ENCODE peak calls at places on chromosomes 1 and 21, in nine cellular contexts. M is DMS79; L is stimulated activated CD4-positive, alpha-beta T cell treated with anti-CD3 and anti-CD28 coated beads, Interleukin-1b, Interleukin-23, amount 100 ng/mL, for 48 hours; I is NCI-H460; V is ACHN; T is GM12865; K is hypothalamus; F is testis; S is LoVo. Q is an unnamed sample.

GRCh38 chr1:243264718-243265117 is 8.9 kb downstream of the SDCCAG8 start:
- DNase-seq in M (no peak), L (no peak), I (no peak), V (no peak), T (peak), K (no peak), F (no peak), S (no peak), Q (no peak)

GRCh38 chr1:47738560-47739182 is 258.5 kb downstream of the TRABD2B start:
- DNase-seq in M (no peak), L (no peak), I (peak), V (peak), T (no peak), K (no peak), F (peak), S (peak), Q (peak)

GRCh38 chr1:231757101-231757404 is 130.5 kb downstream of the DISC1 start:
- DNase-seq in M (no peak), L (no peak), I (no peak), V (no peak), T (no peak), K (no peak), F (no peak), S (no peak), Q (no peak)

GRCh38 chr1:225422795-225423517 is 4.9 kb downstream of the LBR start:
- DNase-seq in M (no peak), L (no peak), I (no peak), V (no peak), T (no peak), K (no peak), F (no peak), S (no peak), Q (no peak)

GRCh38 chr1:53350853-53351767 is 23.2 kb upstream of the LRP8 start:
- DNase-seq in M (no peak), L (no peak), I (no peak), V (no peak), T (no peak), K (no peak), F (no peak), S (no peak), Q (peak)

GRCh38 chr21:29248124-29248523 is 50.6 kb upstream of the BACH1 start:
- DNase-seq in M (no peak), L (no peak), I (no peak), V (no peak), T (no peak), K (no peak), F (no peak), S (no peak), Q (no peak)

GRCh38 chr21:34613679-34614442 is 1.1 kb downstream of the RCAN1 start:
- DNase-seq in M (no peak), L (no peak), I (no peak), V (no peak), T (no peak), K (no peak), F (no peak), S (no peak), Q (peak)

GRCh38 chr1:11869104-11869503 is 10.4 kb upstream of the NPPB start:
- DNase-seq in M (no peak), L (no peak), I (no peak), V (no peak), T (no peak), K (no peak), F (no peak), S (no peak), Q (no peak)

GRCh38 chr21:21137986-21138385 is 139.8 kb downstream of the NCAM2 start:
- DNase-seq in M (no peak), L (no peak), I (no peak), V (no peak), T (no peak), K (no peak), F (no peak), S (no peak), Q (no peak)

GRCh38 chr1:226677121-226678020 is 61.7 kb downstream of the ITPKB start:
- DNase-seq in M (no peak), L (peak), I (no peak), V (peak), T (peak), K (no peak), F (peak), S (peak), Q (peak)

GRCh38 chr1:167629681-167630567 is at the start of gene RCSD1:
- DNase-seq in M (no peak), L (peak), I (no peak), V (no peak), T (peak), K (no peak), F (peak), S (no peak), Q (no peak)

GRCh38 chr1:223727541-223727940 is 15.2 kb downstream of the CAPN2 start:
- DNase-seq in M (no peak), L (no peak), I (no peak), V (no peak), T (no peak), K (no peak), F (no peak), S (no peak), Q (no peak)

GRCh38 chr21:44603109-44603875 is 2.9 kb downstream of the KRTAP10-7 start:
- DNase-seq in M (no peak), L (no peak), I (no peak), V (no peak), T (no peak), K (no peak), F (no peak), S (no peak), Q (no peak)

GRCh38 chr1:59008599-59009347 is 224.9 kb upstream of the JUN start:
- DNase-seq in M (no peak), L (no peak), I (no peak), V (no peak), T (no peak), K (no peak), F (no peak), S (no peak), Q (no peak)

GRCh38 chr1:44154049-44154448 is 12.6 kb upstream of the KLF18 start:
- DNase-seq in M (no peak), L (no peak), I (peak), V (no peak), T (no peak), K (no peak), F (no peak), S (no peak), Q (no peak)

GRCh38 chr21:41868062-41868710 is 11.0 kb downstream of the PRDM15 start:
- DNase-seq in M (no peak), L (no peak), I (no peak), V (no peak), T (peak), K (no peak), F (no peak), S (no peak), Q (no peak)

GRCh38 chr1:220594356-220594755 is 66.4 kb downstream of the MARK1 start:
- DNase-seq in M (no peak), L (no peak), I (no peak), V (no peak), T (no peak), K (no peak), F (no peak), S (no peak), Q (no peak)

GRCh38 chr1:19529570-19530145 is 44.3 kb upstream of the CAPZB start:
- DNase-seq in M (no peak), L (no peak), I (no peak), V (no peak), T (no peak), K (no peak), F (no peak), S (no peak), Q (no peak)

GRCh38 chr1:228378453-228379164 is 28.0 kb downstream of the TRIM11 start:
- DNase-seq in M (peak), L (peak), I (peak), V (peak), T (no peak), K (no peak), F (peak), S (no peak), Q (peak)

GRCh38 chr21:35273331-35273730 is 224.2 kb upstream of the RUNX1 start:
- DNase-seq in M (no peak), L (no peak), I (no peak), V (no peak), T (no peak), K (no peak), F (no peak), S (peak), Q (no peak)

GRCh38 chr1:51189421-51190073 is 46.5 kb upstream of the RNF11 start:
- DNase-seq in M (peak), L (peak), I (peak), V (peak), T (peak), K (no peak), F (peak), S (peak), Q (peak)

GRCh38 chr1:22314676-22315075 is 137.0 kb upstream of the ZBTB40 start:
- DNase-seq in M (no peak), L (no peak), I (no peak), V (no peak), T (no peak), K (no peak), F (no peak), S (no peak), Q (no peak)

GRCh38 chr1:93061895-93062792 is 16.9 kb upstream of the MTF2 start:
- DNase-seq in M (no peak), L (peak), I (peak), V (peak), T (peak), K (no peak), F (peak), S (peak), Q (no peak)

GRCh38 chr1:30534551-30534940 is 188.8 kb downstream of the MATN1 start:
- DNase-seq in M (no peak), L (no peak), I (no peak), V (no peak), T (no peak), K (no peak), F (no peak), S (no peak), Q (no peak)